ENCODE peak calls at places on chromosomes 4 and X, in nine cellular contexts. L, N, U, W, S, Z, F, J and Y are unnamed samples.

GRCh38 chrX:143027262-143027661 is 1.5 kb downstream of the SPANXN4 start:
- DNase-seq in F (no peak), L (no peak), U (no peak), S (no peak), Z (no peak), W (no peak), N (no peak), J (no peak), Y (no peak)

GRCh38 chr4:156528216-156528615 is 443.4 kb downstream of the PDGFC start:
- DNase-seq in N (no peak), W (no peak), U (no peak), F (no peak), L (no peak), Z (no peak), S (no peak), J (no peak), Y (no peak)

GRCh38 chr4:48708610-48709009 is 71.5 kb downstream of the FRYL start:
- DNase-seq in J (no peak), N (no peak), Z (no peak), L (no peak), F (no peak), S (no peak), W (no peak), U (no peak), Y (no peak)

GRCh38 chrX:149517308-149517707 is 12.2 kb upstream of the IDS start:
- DNase-seq in N (no peak), Z (no peak), S (no peak), W (no peak), F (no peak), J (no peak), U (no peak), L (no peak), Y (no peak)

GRCh38 chr4:157010630-157011029 is 39.0 kb upstream of the PDGFC start:
- DNase-seq in L (no peak), N (no peak), U (no peak), J (no peak), W (no peak), S (no peak), F (no peak), Z (no peak), Y (no peak)

GRCh38 chr4:63922146-63922545 is 487.1 kb downstream of the TECRL start:
- DNase-seq in Z (no peak), S (peak; percentile 40), J (peak; percentile 7), U (no peak), W (no peak), N (no peak), F (no peak), L (no peak), Y (no peak)

GRCh38 chr4:108047199-108047598 is 57.5 kb downstream of the HADH start:
- DNase-seq in U (no peak), W (peak; percentile 81), L (no peak), Z (no peak), N (no peak), F (no peak), S (no peak), J (no peak), Y (no peak)

GRCh38 chrX:136910565-136911040 is 30.1 kb upstream of the RBMX start:
- DNase-seq in F (no peak), Z (no peak), W (no peak), N (no peak), J (no peak), U (no peak), S (no peak), L (no peak), Y (no peak)

GRCh38 chrX:150410513-150410912 is 47.4 kb downstream of the MAMLD1 start:
- DNase-seq in U (no peak), N (no peak), F (no peak), W (no peak), J (no peak), Z (no peak), S (no peak), L (no peak), Y (no peak)

GRCh38 chrX:418927-419729 is 32.4 kb upstream of the PPP2R3B start:
- DNase-seq in U (no peak), F (no peak), J (no peak), W (no peak), Z (no peak), N (no peak), L (no peak), S (peak; percentile 13), Y (no peak)

GRCh38 chr4:113643505-113643904 is 118.0 kb downstream of the CAMK2D start:
- DNase-seq in L (no peak), S (no peak), U (no peak), W (no peak), N (no peak), J (no peak), Z (no peak), F (no peak), Y (no peak)

GRCh38 chr4:113644398-113644797 is 117.1 kb downstream of the CAMK2D start:
- DNase-seq in J (no peak), L (no peak), U (no peak), S (no peak), N (no peak), Z (no peak), F (no peak), W (no peak), Y (no peak)

GRCh38 chr4:113645771-113646455 is 115.6 kb downstream of the CAMK2D start:
- DNase-seq in L (peak; percentile 41), W (peak; percentile 62), Z (peak; percentile 63), J (no peak), S (no peak), N (no peak), F (peak; percentile 69), U (no peak), Y (no peak)

GRCh38 chr4:113646456-113646809 is 115.1 kb downstream of the CAMK2D start:
- DNase-seq in J (peak; percentile 56), W (no peak), N (no peak), F (peak; percentile 26), Z (no peak), U (no peak), S (no peak), L (no peak), Y (no peak)

GRCh38 chr4:113645288-113645687 is 116.2 kb downstream of the CAMK2D start:
- DNase-seq in W (no peak), L (no peak), F (no peak), U (no peak), Z (no peak), S (no peak), J (no peak), N (no peak), Y (no peak)
- H3K27ac ChIP-seq in W (peak overlapping the region; percentile 25), L (no peak overlapping the region), F (peak overlapping the region; percentile 90), U (no peak overlapping the region), Z (peak overlapping the region; percentile 85), S (no peak overlapping the region), J (peak overlapping the region; percentile 14), N (no peak overlapping the region), Y (no peak overlapping the region)

DNA sequence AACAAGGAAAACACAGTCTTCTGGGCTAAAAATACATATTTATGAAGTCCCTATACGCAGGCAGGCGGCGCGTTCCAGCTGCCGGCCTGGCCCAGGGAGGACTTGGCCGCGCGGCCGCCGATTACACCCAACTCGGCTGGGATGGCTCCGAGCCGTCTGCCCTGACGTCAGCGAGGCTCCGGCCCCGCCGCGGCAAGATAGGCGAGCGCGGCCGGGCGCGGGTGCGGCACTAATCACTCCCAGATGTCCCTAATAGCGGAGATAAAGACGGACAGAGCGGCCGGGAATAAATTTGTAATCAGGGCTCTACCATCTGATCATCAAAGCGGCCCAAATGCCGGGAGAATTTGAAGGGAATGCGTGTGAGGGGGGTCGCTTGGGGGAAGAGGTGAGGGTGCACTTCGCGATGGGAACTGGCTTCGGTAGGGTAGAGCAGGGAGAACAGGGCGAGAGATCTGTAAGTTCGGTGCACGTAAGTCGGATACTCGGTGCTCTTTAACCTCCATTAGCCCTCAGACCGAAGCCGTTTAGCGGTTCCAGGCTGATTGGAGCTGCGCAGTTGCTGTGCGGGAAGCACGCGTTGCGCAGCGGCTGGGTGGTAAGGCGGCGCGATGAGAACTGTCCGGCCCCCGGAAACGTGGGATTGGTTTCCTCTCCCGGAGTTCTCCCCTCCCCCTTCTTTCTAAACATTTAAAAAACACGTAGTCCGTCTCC is 7.7 kb downstream of the HAND2 start:
- DNase-seq in F (no peak), U (peak; percentile 73), S (peak; percentile 97), N (no peak), Z (peak; percentile 55), J (peak; percentile 70), L (peak; percentile 58), W (no peak), Y (peak; percentile 92)
- TF ChIP-seq POLR2A in F (no peak), U (no peak), S (peak; percentile 37), N (no peak), Z (no peak), J (no peak), L (no peak), W (no peak), Y (peak; percentile 17)

GRCh38 chr4:172986114-172986513 is 182.5 kb upstream of the GALNT7 start:
- DNase-seq in F (no peak), W (no peak), U (no peak), L (no peak), N (no peak), S (no peak), J (no peak), Z (no peak), Y (no peak)
- H3K27ac ChIP-seq in F (peak overlapping the region; percentile 61), W (no peak overlapping the region), U (no peak overlapping the region), L (no peak overlapping the region), N (no peak overlapping the region), S (no peak overlapping the region), J (no peak overlapping the region), Z (no peak overlapping the region), Y (no peak overlapping the region)

GRCh38 chrX:120604359-120604782 is 470 bp downstream of the MCTS1 start:
- DNase-seq in Z (no peak), W (peak; percentile 36), L (peak; percentile 60), U (no peak), F (peak; percentile 37), N (no peak), S (no peak), J (no peak), Y (no peak)
- TF ChIP-seq POLR2A in Z (no peak), W (no peak), L (no peak), U (no peak), F (no peak), N (no peak), S (no peak), J (no peak), Y (no peak)

GRCh38 chrX:130485870-130486269 is 84.1 kb downstream of the RBMX2 start:
- DNase-seq in Z (no peak), W (no peak), F (no peak), N (no peak), U (no peak), J (no peak), S (no peak), L (no peak), Y (no peak)
- H3K27ac ChIP-seq in Z (no peak overlapping the region), W (no peak overlapping the region), F (no peak overlapping the region), N (no peak overlapping the region), U (no peak overlapping the region), J (no peak overlapping the region), S (no peak overlapping the region), L (no peak overlapping the region), Y (no peak overlapping the region)

DNA sequence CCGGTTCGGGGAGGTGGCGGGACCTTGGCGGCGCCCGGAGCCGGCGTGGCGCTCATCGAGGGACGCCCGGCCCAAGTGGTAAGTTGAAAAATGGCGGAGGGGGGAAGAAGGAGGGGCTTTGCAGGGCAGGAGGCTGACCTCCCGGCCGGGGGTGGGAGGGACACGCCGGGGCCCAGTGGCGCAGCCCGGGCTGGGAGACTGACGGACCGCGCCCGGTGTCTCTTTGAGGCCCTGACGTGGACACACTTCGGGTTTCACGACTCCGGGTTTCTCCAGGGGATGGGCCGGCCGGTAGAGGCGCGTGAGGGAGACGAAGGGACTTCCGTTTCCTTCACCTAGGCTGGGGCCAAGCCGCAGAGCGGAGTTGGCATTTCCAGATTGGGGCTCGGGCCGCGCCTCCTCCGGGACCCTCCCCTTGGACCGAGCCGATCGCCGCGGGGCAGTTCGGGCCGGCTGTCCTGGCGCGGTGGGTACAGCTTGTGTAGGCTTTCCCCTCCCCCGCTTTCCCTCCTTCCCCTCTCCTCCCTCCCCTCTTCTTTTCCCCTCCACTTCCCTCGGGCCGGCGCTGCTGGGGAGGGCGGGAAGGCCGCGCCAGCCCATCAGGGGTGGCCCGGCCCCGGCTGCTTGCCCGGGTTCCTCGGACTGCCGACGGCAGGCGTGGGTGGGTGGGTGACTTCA is at the start of gene XIAP:
- DNase-seq in F (peak; percentile 90), N (peak; percentile 76), W (peak; percentile 86), J (peak; percentile 84), S (peak; percentile 92), L (peak; percentile 86), Z (peak; percentile 80), U (peak; percentile 52), Y (peak; percentile 87)
- TF ChIP-seq POLR2A in F (peak; percentile 31), N (peak; percentile 32), W (peak; percentile 73), J (peak; percentile 67), S (peak; percentile 53), L (peak; percentile 74), Z (no peak), U (peak; percentile 50), Y (peak; percentile 31)